ENCODE peak calls at places on chromosomes 16 and 17, in eight cellular contexts. G is heart right ventricle, M is AG04450, D is dorsolateral prefrontal cortex, F is GM12878, R is fibroblast of lung, T is tibial artery, O is spleen. Q is an unnamed sample.

GRCh38 chr17:55770220-55770870 is 19.5 kb downstream of the PCTP start:
- DNase-seq in O (no peak), R (peak; percentile 53), F (no peak), M (peak; percentile 29), G (no peak), D (no peak), T (no peak), Q (no peak)

GRCh38 chr17:31581491-31581890 is 190.0 kb downstream of the RAB11FIP4 start:
- DNase-seq in G (peak; percentile 24), F (no peak), D (no peak), R (peak; percentile 57), T (peak; percentile 55), O (no peak), M (no peak), Q (no peak)

GRCh38 chr17:72651988-72652387 is 440.5 kb downstream of the SLC39A11 start:
- DNase-seq in O (no peak), G (no peak), M (no peak), T (no peak), R (no peak), F (no peak), D (no peak), Q (no peak)

GRCh38 chr16:30521476-30521872 is 4.9 kb downstream of the ZNF768 start:
- DNase-seq in O (no peak), F (no peak), T (no peak), M (no peak), R (no peak), G (no peak), D (no peak), Q (no peak)

GRCh38 chr16:85062303-85062702 is 34.7 kb downstream of the KIAA0513 start:
- DNase-seq in D (no peak), O (no peak), G (no peak), R (no peak), F (no peak), T (no peak), M (no peak), Q (no peak)

GRCh38 chr16:14337303-14338191 is 266.4 kb downstream of the MRTFB start:
- DNase-seq in F (no peak), D (peak; percentile 21), M (no peak), G (no peak), T (no peak), O (no peak), R (no peak), Q (no peak)

GRCh38 chr16:65772134-65772732 is 594.3 kb upstream of the CDH5 start:
- DNase-seq in O (no peak), F (no peak), R (no peak), M (no peak), G (no peak), D (no peak), T (no peak), Q (no peak)

GRCh38 chr16:63385714-63386113 is 1349.5 kb upstream of the CDH8 start:
- DNase-seq in F (no peak), M (no peak), T (no peak), O (no peak), D (no peak), R (no peak), G (no peak), Q (no peak)

GRCh38 chr16:85293899-85294642 is 181.8 kb upstream of the CIBAR2 start:
- DNase-seq in D (no peak), G (no peak), F (no peak), T (no peak), O (no peak), R (no peak), M (no peak), Q (no peak)

GRCh38 chr17:66227212-66228045 is 1.8 kb downstream of the APOH start:
- DNase-seq in D (no peak), G (no peak), F (no peak), M (no peak), R (no peak), T (no peak), O (no peak), Q (no peak)

GRCh38 chr16:22813946-22814325 is at the start of gene HS3ST2:
- DNase-seq in T (peak; percentile 36), R (peak; percentile 0), O (no peak), G (peak; percentile 24), M (no peak), D (peak; percentile 65), F (no peak), Q (no peak)

GRCh38 chr17:9232591-9233270 is 211.4 kb downstream of the NTN1 start:
- DNase-seq in G (no peak), D (no peak), O (peak; percentile 67), M (no peak), T (no peak), F (no peak), R (no peak), Q (no peak)

GRCh38 chr17:28712037-28712704 is 483 bp upstream of the PROCA1 start:
- DNase-seq in M (no peak), O (peak; percentile 94), T (peak; percentile 38), F (no peak), D (no peak), G (peak; percentile 55), R (no peak), Q (no peak)

GRCh38 chr17:57207396-57207795 is 48.9 kb upstream of the MSI2 start:
- DNase-seq in D (no peak), G (no peak), O (no peak), M (no peak), F (no peak), T (no peak), R (no peak), Q (no peak)

GRCh38 chr17:67833134-67833533 is 7.8 kb downstream of the BPTF start:
- DNase-seq in O (no peak), D (no peak), M (no peak), G (no peak), F (no peak), T (no peak), R (no peak), Q (no peak)

GRCh38 chr17:4858068-4858879 is 25.1 kb downstream of the MINK1 start:
- DNase-seq in T (peak; percentile 37), D (peak; percentile 76), O (no peak), G (peak; percentile 61), R (no peak), M (no peak), F (no peak), Q (peak; percentile 71)

GRCh38 chr17:64658931-64659330 is 3.2 kb downstream of the SMURF2 start:
- DNase-seq in T (no peak), O (no peak), D (no peak), R (peak; percentile 96), G (no peak), F (no peak), M (no peak), Q (no peak)

GRCh38 chr16:3158014-3158497 is 23.2 kb downstream of the ZNF213 start:
- DNase-seq in F (no peak), M (no peak), R (no peak), O (no peak), T (no peak), G (no peak), D (no peak), Q (no peak)
- H3K27ac ChIP-seq in F (no peak overlapping the region), M (peak overlapping the region; percentile 31), R (peak overlapping the region; percentile 30), O (peak overlapping the region; percentile 90), T (peak overlapping the region; percentile 85), G (peak overlapping the region; percentile 91), D (peak overlapping the region; percentile 68), Q (peak overlapping the region; percentile 42)

DNA sequence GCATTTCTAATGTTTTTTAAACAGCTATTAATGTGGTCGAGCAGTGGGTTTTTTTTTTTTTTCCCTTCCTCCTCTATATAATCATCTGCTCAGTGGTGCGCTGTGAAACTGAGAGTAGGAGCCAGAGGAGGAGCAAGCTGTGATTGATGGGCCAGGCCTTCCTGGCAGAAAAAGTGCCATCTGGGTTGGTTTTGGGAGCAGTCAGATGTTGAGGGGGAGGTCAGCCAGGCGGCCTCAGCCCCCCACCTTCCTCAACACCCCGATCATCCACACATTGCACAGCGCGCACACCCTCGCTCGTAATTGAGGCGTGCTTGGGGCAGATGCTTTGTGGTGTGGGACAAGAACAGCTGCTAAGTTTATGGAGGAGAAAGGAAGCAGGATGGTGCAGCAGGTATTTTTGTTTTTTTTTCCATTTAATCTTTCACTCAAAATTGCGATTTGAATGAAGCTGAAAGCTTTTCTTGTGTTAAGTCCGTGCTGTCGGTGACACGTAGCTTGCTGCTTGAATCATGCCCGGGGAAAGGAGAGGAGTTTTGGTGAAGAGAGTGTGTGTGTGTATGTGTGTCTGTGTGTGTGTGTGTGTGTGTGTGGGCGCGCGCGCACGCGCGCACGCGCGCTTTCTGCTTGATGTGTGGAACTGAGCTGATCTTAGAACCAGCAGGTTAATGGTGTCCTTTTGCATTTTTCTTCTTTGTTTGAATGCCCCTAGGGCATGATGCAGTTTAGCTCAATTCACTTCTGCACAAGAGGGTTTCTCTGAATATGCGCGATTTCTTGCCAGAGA is 177.5 kb downstream of the RBFOX1 start:
- DNase-seq in G (no peak), M (no peak), O (no peak), R (no peak), T (no peak), F (no peak), D (peak; percentile 16), Q (no peak)
- H3K27ac ChIP-seq in G (no peak overlapping the region), M (no peak overlapping the region), O (no peak overlapping the region), R (no peak overlapping the region), T (no peak overlapping the region), F (no peak overlapping the region), D (no peak overlapping the region), Q (no peak overlapping the region)

GRCh38 chr16:3073448-3073847 is 8.0 kb downstream of the IL32 start:
- DNase-seq in T (no peak), M (no peak), R (no peak), F (no peak), D (no peak), G (no peak), O (peak; percentile 70), Q (no peak)

GRCh38 chr16:3070608-3071111 is 5.2 kb downstream of the IL32 start:
- DNase-seq in G (no peak), F (no peak), D (no peak), R (no peak), T (no peak), O (peak; percentile 60), M (no peak), Q (no peak)

GRCh38 chr16:3071655-3072054 is 6.2 kb downstream of the IL32 start:
- DNase-seq in F (no peak), D (no peak), G (no peak), T (no peak), O (peak; percentile 47), R (no peak), M (no peak), Q (no peak)

GRCh38 chr16:3076577-3076976 is 11.1 kb downstream of the IL32 start:
- DNase-seq in F (no peak), T (no peak), O (peak; percentile 70), R (no peak), G (no peak), M (no peak), D (no peak), Q (no peak)

GRCh38 chr16:3074860-3075545 is 9.6 kb downstream of the IL32 start:
- DNase-seq in D (no peak), T (no peak), M (no peak), R (no peak), O (peak; percentile 94), F (peak; percentile 69), G (no peak), Q (no peak)
- H3K27ac ChIP-seq in D (no peak overlapping the region), T (no peak overlapping the region), M (no peak overlapping the region), R (no peak overlapping the region), O (peak overlapping the region; percentile 84), F (peak overlapping the region; percentile 77), G (no peak overlapping the region), Q (no peak overlapping the region)

DNA sequence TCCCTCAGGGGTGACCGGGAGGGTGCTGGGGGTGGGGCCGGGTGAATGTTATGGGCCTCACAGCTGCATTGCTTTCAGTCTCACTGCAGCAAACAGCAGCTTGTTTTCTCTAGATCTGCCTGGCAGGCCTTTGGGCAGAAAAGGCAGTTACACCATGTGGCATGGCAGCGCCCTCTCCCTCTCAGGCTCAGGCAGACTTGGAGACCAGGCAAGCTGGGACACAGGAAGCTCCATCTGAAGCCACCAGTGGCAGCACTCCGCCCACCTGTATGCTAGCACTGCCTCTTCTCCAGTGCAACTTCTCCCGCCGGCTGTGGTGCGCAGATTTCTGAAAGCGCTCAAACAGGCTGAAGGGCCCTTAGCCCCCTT is 66.4 kb downstream of the MPRIP start:
- DNase-seq in O (no peak), F (no peak), G (no peak), M (no peak), D (peak; percentile 75), T (peak; percentile 41), R (no peak), Q (peak; percentile 34)
- H3K27ac ChIP-seq in O (no peak overlapping the region), F (no peak overlapping the region), G (peak overlapping the region; percentile 72), M (peak overlapping the region; percentile 77), D (peak overlapping the region; percentile 75), T (peak overlapping the region; percentile 84), R (no peak overlapping the region), Q (peak overlapping the region; percentile 78)